ENCODE peak calls at places on chromosomes 11 and 22, in four cellular contexts. K is tibial nerve, V is left ventricle myocardium inferior, G is ovary. W is an unnamed sample.
A peak's percentile ranks its signal among the peaks of the same experiment; 100 is the strongest.

GRCh38 chr22:40567106-40567505 is 69.4 kb downstream of the MRTFA start:
- DNase-seq in G (no peak), K (no peak), V (no peak), W (no peak)

GRCh38 chr11:95585752-95586077 is 203.9 kb downstream of the FAM76B start:
- DNase-seq in V (no peak), K (no peak), G (no peak), W (no peak)

GRCh38 chr11:27673979-27674663 is 26.1 kb downstream of the BDNF start:
- DNase-seq in K (no peak), G (no peak), V (no peak), W (no peak)

GRCh38 chr11:123137496-123138270 is 57.4 kb downstream of the CLMP start:
- DNase-seq in V (peak; percentile 89), K (peak; percentile 79), G (peak; percentile 82), W (peak; percentile 92)

GRCh38 chr11:90757851-90758494 is 535.1 kb upstream of the CHORDC1 start:
- DNase-seq in V (no peak), K (no peak), G (no peak), W (no peak)

GRCh38 chr22:37021710-37022482 is 2.4 kb downstream of the MPST start:
- DNase-seq in K (no peak), V (peak; percentile 32), G (peak; percentile 58), W (no peak)

GRCh38 chr22:37544955-37545702 is 15.2 kb upstream of the CDC42EP1 start:
- DNase-seq in G (peak; percentile 82), V (peak; percentile 68), K (no peak), W (peak; percentile 90)

GRCh38 chr11:134599180-134599810 is 187.3 kb upstream of the B3GAT1 start:
- DNase-seq in G (no peak), V (no peak), K (no peak), W (no peak)

GRCh38 chr22:29314537-29315285 is 786 bp downstream of the RASL10A start:
- DNase-seq in K (no peak), V (no peak), G (peak; percentile 33), W (peak; percentile 44)

GRCh38 chr11:128981254-128981653 is 38.6 kb upstream of the TP53AIP1 start:
- DNase-seq in G (no peak), K (no peak), V (no peak), W (no peak)

GRCh38 chr22:46129390-46130041 is 20.8 kb upstream of the PPARA start:
- DNase-seq in G (peak; percentile 94), K (no peak), V (peak; percentile 80), W (no peak)

GRCh38 chr11:57216463-57216862 is 20.6 kb downstream of the APLNR start:
- DNase-seq in K (no peak), G (no peak), V (no peak), W (no peak)

GRCh38 chr22:45009881-45010531 is at the start of gene PHF21B:
- DNase-seq in K (no peak), V (peak; percentile 60), G (peak; percentile 90), W (peak; percentile 78)

GRCh38 chr22:31650391-31650790 is 11.6 kb downstream of the PISD start:
- DNase-seq in G (no peak), K (no peak), V (no peak), W (no peak)

GRCh38 chr11:65204646-65205601 is 23.2 kb downstream of the CAPN1 start:
- DNase-seq in G (no peak), V (no peak), K (no peak), W (no peak)

GRCh38 chr11:128279861-128280260 is 307.5 kb downstream of the ETS1 start:
- DNase-seq in K (no peak), G (no peak), V (no peak), W (no peak)

GRCh38 chr11:109374441-109374840 is 47.5 kb upstream of the C11orf87 start:
- DNase-seq in K (no peak), V (no peak), G (no peak), W (no peak)

GRCh38 chr22:42330953-42331525 is 60.6 kb upstream of the TCF20 start:
- DNase-seq in V (no peak), G (no peak), K (no peak), W (no peak)

GRCh38 chr11:108565653-108566052 is 27.9 kb downstream of the EXPH5 start:
- DNase-seq in G (no peak), K (no peak), V (no peak), W (no peak)

GRCh38 chr11:8711895-8712442 is 29.4 kb downstream of the RPL27A start:
- DNase-seq in G (no peak), V (no peak), K (no peak), W (no peak)

GRCh38 chr11:95506777-95507176 is 275.8 kb upstream of the SESN3 start:
- DNase-seq in K (no peak), G (no peak), V (no peak), W (no peak)

GRCh38 chr22:42688241-42688913 is 32.3 kb downstream of the A4GALT start:
- DNase-seq in G (peak; percentile 91), V (peak; percentile 90), K (peak; percentile 86), W (peak; percentile 91)

GRCh38 chr22:30969532-30970355 is 679 bp downstream of the TUG1 start:
- DNase-seq in V (peak; percentile 38), K (no peak), G (no peak), W (peak; percentile 61)

GRCh38 chr11:86115542-86116385 is 46.9 kb upstream of the PICALM start:
- DNase-seq in K (no peak), G (no peak), V (no peak), W (no peak)

DNA sequence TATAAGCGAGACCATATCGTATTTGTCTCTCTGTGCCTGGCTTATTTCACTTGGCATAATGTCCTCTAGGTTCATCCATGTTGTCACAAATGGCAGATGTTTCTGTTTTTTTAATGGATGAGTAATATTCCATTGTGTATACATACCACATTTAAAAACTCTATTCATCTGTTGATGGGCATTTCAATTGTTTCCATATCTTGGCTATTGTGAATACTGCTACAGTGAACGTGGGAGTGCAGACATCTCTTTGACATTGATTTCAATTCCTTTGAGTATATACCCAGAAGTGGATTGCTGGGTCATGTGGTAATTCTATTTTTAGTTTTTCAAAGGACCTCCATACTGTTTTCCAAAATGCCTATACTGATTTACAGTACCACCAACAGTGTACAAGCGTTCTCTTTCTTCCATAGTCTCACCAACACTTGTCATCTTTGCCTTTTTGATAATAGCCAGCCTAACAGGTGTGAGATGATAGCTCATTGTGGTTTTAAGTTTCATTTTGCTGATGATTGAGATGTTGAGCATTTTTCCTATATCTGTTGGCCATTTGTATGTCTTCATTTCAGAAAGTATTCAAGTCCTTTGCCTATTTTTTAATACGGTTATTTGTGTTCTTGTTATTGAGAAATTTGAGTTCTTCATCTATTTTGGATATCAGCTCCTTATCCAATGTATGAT is 194.7 kb upstream of the E2F8 start:
- DNase-seq in K (no peak), V (no peak), G (no peak), W (no peak)
- H3K4me1 ChIP-seq in K (no peaks in the 10 kb centered on the region), V (peaks cover 8% of the 10 kb centered on the region), G (no peaks in the 10 kb centered on the region), W (no peaks in the 10 kb centered on the region)

GRCh38 chr22:50188356-50188755 is 2.6 kb downstream of the TRABD start:
- DNase-seq in V (no peak), G (peak; percentile 38), K (no peak), W (no peak)
- H3K4me1 ChIP-seq in V (peaks cover 72% of the 10 kb centered on the region), G (peaks cover 17% of the 10 kb centered on the region), K (peaks cover 24% of the 10 kb centered on the region), W (no peaks in the 10 kb centered on the region)

GRCh38 chr11:121418625-121419114 is 33.4 kb upstream of the SORL1 start:
- DNase-seq in G (no peak), K (no peak), V (no peak), W (no peak)

GRCh38 chr11:121420398-121420797 is 31.7 kb upstream of the SORL1 start:
- DNase-seq in K (no peak), V (no peak), G (no peak), W (no peak)

GRCh38 chr11:121417607-121418006 is 34.5 kb upstream of the SORL1 start:
- DNase-seq in V (no peak), K (no peak), G (no peak), W (no peak)

GRCh38 chr11:121421149-121421906 is 30.8 kb upstream of the SORL1 start:
- DNase-seq in G (no peak), K (no peak), V (no peak), W (no peak)

DNA sequence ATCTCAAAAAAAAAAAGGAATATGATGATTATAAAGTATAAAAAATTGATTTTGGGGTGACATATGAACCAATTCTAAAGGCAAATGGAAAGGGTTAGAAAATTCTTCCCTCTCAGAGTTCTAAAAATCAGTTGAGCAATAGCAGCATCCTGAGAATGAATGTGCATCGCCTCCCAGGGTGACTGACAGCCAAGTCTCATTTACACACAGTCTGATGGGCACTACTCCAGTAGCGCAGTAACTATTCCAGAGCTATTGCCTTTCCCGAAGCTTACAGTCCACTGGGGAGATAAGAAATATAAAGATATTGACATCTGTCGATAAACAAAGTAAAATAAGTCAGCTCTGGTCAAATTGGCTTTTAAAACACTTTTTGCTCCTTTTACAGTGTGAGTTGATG is 32.3 kb upstream of the SORL1 start:
- DNase-seq in G (no peak), V (no peak), K (no peak), W (no peak)
- H3K4me1 ChIP-seq in G (peaks cover 6% of the 10 kb centered on the region), V (peaks cover 37% of the 10 kb centered on the region), K (peaks cover 10% of the 10 kb centered on the region), W (no peaks in the 10 kb centered on the region)

GRCh38 chr11:33266418-33267215 is 9.4 kb downstream of the HIPK3 start:
- DNase-seq in K (no peak), G (peak; percentile 60), V (peak; percentile 45), W (no peak)

GRCh38 chr11:33273656-33274055 is 16.5 kb downstream of the HIPK3 start:
- DNase-seq in G (no peak), K (no peak), V (no peak), W (no peak)

GRCh38 chr11:33272338-33273107 is 15.3 kb downstream of the HIPK3 start:
- DNase-seq in G (no peak), K (no peak), V (no peak), W (no peak)

GRCh38 chr11:33268945-33269567 is 11.9 kb downstream of the HIPK3 start:
- DNase-seq in V (no peak), G (no peak), K (no peak), W (no peak)

GRCh38 chr11:33269822-33270221 is 12.6 kb downstream of the HIPK3 start:
- DNase-seq in G (no peak), V (no peak), K (no peak), W (no peak)
- H3K4me1 ChIP-seq in G (peaks cover 13% of the 10 kb centered on the region), V (peaks cover 98% of the 10 kb centered on the region), K (peaks cover 54% of the 10 kb centered on the region), W (peaks cover 2% of the 10 kb centered on the region)

GRCh38 chr11:118884613-118885274 is 1.1 kb downstream of the CXCR5 start:
- DNase-seq in V (no peak), G (no peak), K (no peak), W (no peak)
- H3K4me1 ChIP-seq in V (peaks cover 26% of the 10 kb centered on the region), G (peaks cover 4% of the 10 kb centered on the region), K (peaks cover 6% of the 10 kb centered on the region), W (peaks cover 2% of the 10 kb centered on the region)

DNA sequence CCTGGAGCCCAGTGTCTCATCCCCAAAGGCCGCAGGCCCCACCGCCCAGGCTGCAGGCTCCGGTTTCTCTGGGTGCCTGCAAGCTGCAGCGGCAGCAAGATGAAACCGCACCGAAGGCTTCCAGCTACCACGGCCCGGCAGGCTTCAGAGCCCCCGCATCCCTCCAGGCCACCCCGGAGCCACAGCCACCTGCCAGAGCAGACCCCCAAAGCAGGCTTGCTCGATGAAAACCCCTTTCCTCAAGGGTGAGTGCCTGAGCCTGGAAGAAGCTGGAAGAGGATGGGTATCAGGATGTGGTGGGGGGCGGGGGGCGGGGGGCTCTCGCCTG is 24.5 kb upstream of the GNB1L start:
- DNase-seq in G (peak; percentile 26), K (no peak), V (peak; percentile 6), W (peak; percentile 41)
- H3K4me1 ChIP-seq in G (peaks cover 5% of the 10 kb centered on the region), K (peaks cover 17% of the 10 kb centered on the region), V (peaks cover 31% of the 10 kb centered on the region), W (no peaks in the 10 kb centered on the region)

GRCh38 chr11:67585911-67586310 is 2.3 kb downstream of the GSTP1 start:
- DNase-seq in K (no peak), V (no peak), G (no peak), W (no peak)
- H3K4me1 ChIP-seq in K (peaks cover 9% of the 10 kb centered on the region), V (peaks cover 24% of the 10 kb centered on the region), G (peaks cover 7% of the 10 kb centered on the region), W (no peaks in the 10 kb centered on the region)